ENCODE peak calls at places on chromosomes 3 and 15, in four cellular contexts. One of them, this sample, is unnamed.

GRCh38 chr3:38738630-38739395 is 77.2 kb downstream of the SCN10A start:
- DNase-seq in stimulated activated CD8-positive, alpha-beta memory T cell treated with anti-CD3 and anti-CD28 coated beads, Interleukin-2, amount 100 ng/mL, for 48 hours: peak; percentile 23
- DNase-seq in CD4-positive, alpha-beta memory T cell: no peak
- DNase-seq in nucleus accumbens: no peak
- DNase-seq in this sample: no peak

GRCh38 chr3:183181606-183182005 is 19.1 kb upstream of the LAMP3 start:
- DNase-seq in stimulated activated CD8-positive, alpha-beta memory T cell treated with anti-CD3 and anti-CD28 coated beads, Interleukin-2, amount 100 ng/mL, for 48 hours: no peak
- DNase-seq in CD4-positive, alpha-beta memory T cell: no peak
- DNase-seq in nucleus accumbens: no peak
- DNase-seq in this sample: no peak

GRCh38 chr3:46708401-46709146 is 7.4 kb downstream of the TMIE start:
- DNase-seq in stimulated activated CD8-positive, alpha-beta memory T cell treated with anti-CD3 and anti-CD28 coated beads, Interleukin-2, amount 100 ng/mL, for 48 hours: no peak
- DNase-seq in CD4-positive, alpha-beta memory T cell: no peak
- DNase-seq in nucleus accumbens: no peak
- DNase-seq in this sample: no peak

GRCh38 chr15:74838117-74838516 is 4.8 kb downstream of the ULK3 start:
- DNase-seq in stimulated activated CD8-positive, alpha-beta memory T cell treated with anti-CD3 and anti-CD28 coated beads, Interleukin-2, amount 100 ng/mL, for 48 hours: no peak
- DNase-seq in CD4-positive, alpha-beta memory T cell: no peak
- DNase-seq in nucleus accumbens: no peak
- DNase-seq in this sample: no peak

GRCh38 chr3:108189477-108189876 is 32.7 kb downstream of the IFT57 start:
- DNase-seq in stimulated activated CD8-positive, alpha-beta memory T cell treated with anti-CD3 and anti-CD28 coated beads, Interleukin-2, amount 100 ng/mL, for 48 hours: no peak
- DNase-seq in CD4-positive, alpha-beta memory T cell: no peak
- DNase-seq in nucleus accumbens: no peak
- DNase-seq in this sample: no peak

GRCh38 chr15:39728844-39729243 is 53.8 kb downstream of the FSIP1 start:
- DNase-seq in stimulated activated CD8-positive, alpha-beta memory T cell treated with anti-CD3 and anti-CD28 coated beads, Interleukin-2, amount 100 ng/mL, for 48 hours: no peak
- DNase-seq in CD4-positive, alpha-beta memory T cell: no peak
- DNase-seq in nucleus accumbens: no peak
- DNase-seq in this sample: no peak

GRCh38 chr3:15859507-15860013 is 61.8 kb upstream of the ANKRD28 start:
- DNase-seq in stimulated activated CD8-positive, alpha-beta memory T cell treated with anti-CD3 and anti-CD28 coated beads, Interleukin-2, amount 100 ng/mL, for 48 hours: peak; percentile 68
- DNase-seq in CD4-positive, alpha-beta memory T cell: peak; percentile 79
- DNase-seq in nucleus accumbens: peak; percentile 76
- DNase-seq in this sample: peak; percentile 87

GRCh38 chr15:92623435-92623834 is 32.1 kb downstream of the FAM174B start:
- DNase-seq in stimulated activated CD8-positive, alpha-beta memory T cell treated with anti-CD3 and anti-CD28 coated beads, Interleukin-2, amount 100 ng/mL, for 48 hours: no peak
- DNase-seq in CD4-positive, alpha-beta memory T cell: no peak
- DNase-seq in nucleus accumbens: no peak
- DNase-seq in this sample: no peak

GRCh38 chr3:19994796-19995195 is 17.3 kb downstream of the PP2D1 start:
- DNase-seq in stimulated activated CD8-positive, alpha-beta memory T cell treated with anti-CD3 and anti-CD28 coated beads, Interleukin-2, amount 100 ng/mL, for 48 hours: no peak
- DNase-seq in CD4-positive, alpha-beta memory T cell: no peak
- DNase-seq in nucleus accumbens: no peak
- DNase-seq in this sample: no peak

GRCh38 chr3:98612587-98612986 is 19.2 kb upstream of the CPOX start:
- DNase-seq in stimulated activated CD8-positive, alpha-beta memory T cell treated with anti-CD3 and anti-CD28 coated beads, Interleukin-2, amount 100 ng/mL, for 48 hours: no peak
- DNase-seq in CD4-positive, alpha-beta memory T cell: no peak
- DNase-seq in nucleus accumbens: no peak
- DNase-seq in this sample: no peak

GRCh38 chr15:28098360-28098765 is 752 bp downstream of the OCA2 start:
- DNase-seq in stimulated activated CD8-positive, alpha-beta memory T cell treated with anti-CD3 and anti-CD28 coated beads, Interleukin-2, amount 100 ng/mL, for 48 hours: no peak
- DNase-seq in CD4-positive, alpha-beta memory T cell: no peak
- DNase-seq in nucleus accumbens: no peak
- DNase-seq in this sample: no peak

GRCh38 chr15:83248944-83249343 is 35.5 kb downstream of the BNC1 start:
- DNase-seq in stimulated activated CD8-positive, alpha-beta memory T cell treated with anti-CD3 and anti-CD28 coated beads, Interleukin-2, amount 100 ng/mL, for 48 hours: no peak
- DNase-seq in CD4-positive, alpha-beta memory T cell: no peak
- DNase-seq in nucleus accumbens: no peak
- DNase-seq in this sample: no peak

GRCh38 chr3:171967137-171967783 is 72.1 kb upstream of the FNDC3B start:
- DNase-seq in stimulated activated CD8-positive, alpha-beta memory T cell treated with anti-CD3 and anti-CD28 coated beads, Interleukin-2, amount 100 ng/mL, for 48 hours: no peak
- DNase-seq in CD4-positive, alpha-beta memory T cell: no peak
- DNase-seq in nucleus accumbens: no peak
- DNase-seq in this sample: no peak

GRCh38 chr3:123290107-123290930 is 88.6 kb downstream of the SEC22A start:
- DNase-seq in stimulated activated CD8-positive, alpha-beta memory T cell treated with anti-CD3 and anti-CD28 coated beads, Interleukin-2, amount 100 ng/mL, for 48 hours: no peak
- DNase-seq in CD4-positive, alpha-beta memory T cell: no peak
- DNase-seq in nucleus accumbens: no peak
- DNase-seq in this sample: no peak

GRCh38 chr15:29822685-29823459 is 604 bp upstream of the TJP1 start:
- DNase-seq in stimulated activated CD8-positive, alpha-beta memory T cell treated with anti-CD3 and anti-CD28 coated beads, Interleukin-2, amount 100 ng/mL, for 48 hours: no peak
- DNase-seq in CD4-positive, alpha-beta memory T cell: no peak
- DNase-seq in nucleus accumbens: peak; percentile 76
- DNase-seq in this sample: peak; percentile 74

GRCh38 chr15:88920186-88920891 is 7.2 kb upstream of the MFGE8 start:
- DNase-seq in stimulated activated CD8-positive, alpha-beta memory T cell treated with anti-CD3 and anti-CD28 coated beads, Interleukin-2, amount 100 ng/mL, for 48 hours: no peak
- DNase-seq in CD4-positive, alpha-beta memory T cell: no peak
- DNase-seq in nucleus accumbens: no peak
- DNase-seq in this sample: no peak

GRCh38 chr3:102163039-102163817 is 271.6 kb upstream of the ZPLD1 start:
- DNase-seq in stimulated activated CD8-positive, alpha-beta memory T cell treated with anti-CD3 and anti-CD28 coated beads, Interleukin-2, amount 100 ng/mL, for 48 hours: no peak
- DNase-seq in CD4-positive, alpha-beta memory T cell: no peak
- DNase-seq in nucleus accumbens: no peak
- DNase-seq in this sample: no peak

GRCh38 chr15:42131826-42132806 is 24.3 kb downstream of the PLA2G4F start:
- DNase-seq in stimulated activated CD8-positive, alpha-beta memory T cell treated with anti-CD3 and anti-CD28 coated beads, Interleukin-2, amount 100 ng/mL, for 48 hours: no peak
- DNase-seq in CD4-positive, alpha-beta memory T cell: no peak
- DNase-seq in nucleus accumbens: no peak
- DNase-seq in this sample: no peak

GRCh38 chr3:24472358-24472757 is 22.3 kb downstream of the THRB start:
- DNase-seq in stimulated activated CD8-positive, alpha-beta memory T cell treated with anti-CD3 and anti-CD28 coated beads, Interleukin-2, amount 100 ng/mL, for 48 hours: no peak
- DNase-seq in CD4-positive, alpha-beta memory T cell: no peak
- DNase-seq in nucleus accumbens: no peak
- DNase-seq in this sample: no peak

GRCh38 chr3:138381413-138381901 is 33.1 kb downstream of the MRAS start:
- DNase-seq in stimulated activated CD8-positive, alpha-beta memory T cell treated with anti-CD3 and anti-CD28 coated beads, Interleukin-2, amount 100 ng/mL, for 48 hours: no peak
- DNase-seq in CD4-positive, alpha-beta memory T cell: no peak
- DNase-seq in nucleus accumbens: peak; percentile 70
- DNase-seq in this sample: peak; percentile 62

GRCh38 chr3:26625187-26625586 is 2.6 kb downstream of the LRRC3B start:
- DNase-seq in stimulated activated CD8-positive, alpha-beta memory T cell treated with anti-CD3 and anti-CD28 coated beads, Interleukin-2, amount 100 ng/mL, for 48 hours: no peak
- DNase-seq in CD4-positive, alpha-beta memory T cell: no peak
- DNase-seq in nucleus accumbens: no peak
- DNase-seq in this sample: no peak

GRCh38 chr3:142904639-142905441 is 16.0 kb upstream of the PCOLCE2 start:
- DNase-seq in stimulated activated CD8-positive, alpha-beta memory T cell treated with anti-CD3 and anti-CD28 coated beads, Interleukin-2, amount 100 ng/mL, for 48 hours: no peak
- DNase-seq in CD4-positive, alpha-beta memory T cell: no peak
- DNase-seq in nucleus accumbens: no peak
- DNase-seq in this sample: no peak

GRCh38 chr3:129282727-129283327 is 4.2 kb downstream of the HMCES start:
- DNase-seq in stimulated activated CD8-positive, alpha-beta memory T cell treated with anti-CD3 and anti-CD28 coated beads, Interleukin-2, amount 100 ng/mL, for 48 hours: no peak
- DNase-seq in CD4-positive, alpha-beta memory T cell: peak; percentile 52
- DNase-seq in nucleus accumbens: no peak
- DNase-seq in this sample: no peak

GRCh38 chr15:49423906-49424520 is 971 bp downstream of the FGF7 start:
- DNase-seq in stimulated activated CD8-positive, alpha-beta memory T cell treated with anti-CD3 and anti-CD28 coated beads, Interleukin-2, amount 100 ng/mL, for 48 hours: no peak
- DNase-seq in CD4-positive, alpha-beta memory T cell: no peak
- DNase-seq in nucleus accumbens: no peak
- DNase-seq in this sample: no peak